ENCODE peak calls at places on chromosomes 1 and 21, in six cellular contexts. K is uterus, Z is NCI-H345, R is posterior cingulate gyrus, Y is prostate gland, F is AG20443. H is an unnamed sample.

GRCh38 chr1:166182281-166182680 is 15.5 kb upstream of the FAM78B start:
- DNase-seq in K (no peak), Z (no peak), R (no peak), Y (no peak), F (no peak), H (no peak)

GRCh38 chr1:41394918-41395598 is 33.8 kb downstream of the FOXO6 start:
- DNase-seq in K (no peak), Z (peak; percentile 34), R (peak; percentile 80), Y (no peak), F (no peak), H (peak; percentile 23)

GRCh38 chr1:178057131-178057765 is 36.7 kb upstream of the RASAL2 start:
- DNase-seq in K (no peak), Z (no peak), R (no peak), Y (no peak), F (no peak), H (no peak)

GRCh38 chr1:239951518-239952130 is 140.1 kb upstream of the FMN2 start:
- DNase-seq in K (peak; percentile 43), Z (peak; percentile 72), R (no peak), Y (peak; percentile 71), F (peak; percentile 67), H (peak; percentile 43)

GRCh38 chr1:10251325-10252103 is 41.1 kb downstream of the KIF1B start:
- DNase-seq in K (no peak), Z (no peak), R (no peak), Y (no peak), F (no peak), H (no peak)

GRCh38 chr1:159023723-159024122 is 14.0 kb downstream of the IFI16 start:
- DNase-seq in K (no peak), Z (no peak), R (no peak), Y (no peak), F (no peak), H (no peak)

GRCh38 chr1:58975888-58976287 is 192.0 kb upstream of the JUN start:
- DNase-seq in K (no peak), Z (no peak), R (no peak), Y (peak; percentile 30), F (no peak), H (no peak)

GRCh38 chr1:161229896-161230295 is 4.0 kb downstream of the TOMM40L start:
- DNase-seq in K (no peak), Z (no peak), R (no peak), Y (no peak), F (no peak), H (no peak)

GRCh38 chr21:21028275-21028814 is 30.1 kb downstream of the NCAM2 start:
- DNase-seq in K (no peak), Z (no peak), R (no peak), Y (no peak), F (no peak), H (no peak)

GRCh38 chr1:248810000-248810726 is 15.6 kb downstream of the SH3BP5L start:
- DNase-seq in K (no peak), Z (no peak), R (no peak), Y (no peak), F (no peak), H (no peak)

GRCh38 chr1:165884009-165884689 is 56.7 kb downstream of the UCK2 start:
- DNase-seq in K (no peak), Z (no peak), R (no peak), Y (no peak), F (no peak), H (no peak)

GRCh38 chr1:68819190-68819829 is 322.4 kb upstream of the DEPDC1 start:
- DNase-seq in K (no peak), Z (no peak), R (no peak), Y (no peak), F (peak; percentile 20), H (no peak)

GRCh38 chr21:44552136-44552535 is 831 bp upstream of the KRTAP10-2 start:
- DNase-seq in K (no peak), Z (no peak), R (no peak), Y (no peak), F (no peak), H (no peak)

GRCh38 chr1:53131590-53131938 is 10.9 kb downstream of the SLC1A7 start:
- DNase-seq in K (peak; percentile 6), Z (no peak), R (no peak), Y (no peak), F (no peak), H (no peak)

GRCh38 chr1:194071200-194071599 is 884.8 kb upstream of the B3GALT2 start:
- DNase-seq in K (no peak), Z (peak; percentile 34), R (no peak), Y (no peak), F (no peak), H (no peak)

GRCh38 chr1:16120940-16121410 is 34.9 kb downstream of the EPHA2 start:
- DNase-seq in K (no peak), Z (peak; percentile 85), R (no peak), Y (peak; percentile 60), F (no peak), H (no peak)

GRCh38 chr1:191662746-191663145 is 495.5 kb upstream of the RGS18 start:
- DNase-seq in K (no peak), Z (no peak), R (no peak), Y (no peak), F (no peak), H (no peak)

GRCh38 chr1:213369465-213369864 is 318.4 kb downstream of the RPS6KC1 start:
- DNase-seq in K (no peak), Z (no peak), R (no peak), Y (no peak), F (no peak), H (no peak)

GRCh38 chr1:10459185-10459584 is 9.4 kb downstream of the CORT start:
- DNase-seq in K (no peak), Z (no peak), R (no peak), Y (peak; percentile 21), F (peak; percentile 69), H (no peak)

GRCh38 chr1:38221006-38221649 is 174.5 kb upstream of the POU3F1 start:
- DNase-seq in K (no peak), Z (no peak), R (no peak), Y (no peak), F (peak; percentile 94), H (no peak)

GRCh38 chr1:46530791-46531409 is 20.5 kb downstream of the KNCN start:
- DNase-seq in K (no peak), Z (no peak), R (peak; percentile 29), Y (no peak), F (no peak), H (no peak)

GRCh38 chr21:36542312-36543101 is 62.6 kb upstream of the CLDN14 start:
- DNase-seq in K (no peak), Z (no peak), R (no peak), Y (peak; percentile 10), F (no peak), H (no peak)

GRCh38 chr1:10424034-10424433 is 6.2 kb upstream of the CENPS start:
- DNase-seq in K (no peak), Z (no peak), R (no peak), Y (no peak), F (peak; percentile 72), H (no peak)

GRCh38 chr1:232904566-232904965 is 45.8 kb upstream of the NTPCR start:
- DNase-seq in K (no peak), Z (no peak), R (no peak), Y (no peak), F (peak; percentile 89), H (no peak)

GRCh38 chr1:111082421-111083192 is 57.3 kb downstream of the DRAM2 start:
- DNase-seq in K (no peak), Z (no peak), R (no peak), Y (no peak), F (peak; percentile 11), H (no peak)

H was measured in hippocampal formation.